ENCODE peak calls at places on chromosomes 16 and 17, in nine cellular contexts. F, Y, M, V, O, N, G, Z and D are unnamed samples.
A peak's percentile ranks its signal among the peaks of the same experiment; 100 is the strongest.

GRCh38 chr17:29617125-29617480 is 5.6 kb downstream of the CORO6 start:
- DNase-seq in F (peak; percentile 91), Y (peak; percentile 85), M (peak; percentile 68), V (no peak), O (no peak), N (no peak), G (peak; percentile 66), Z (peak; percentile 84), D (peak; percentile 63)

GRCh38 chr16:15604460-15605390 is 38.2 kb downstream of the MARF1 start:
- DNase-seq in F (no peak), Y (no peak), M (no peak), V (no peak), O (no peak), N (no peak), G (no peak), Z (no peak), D (no peak)

GRCh38 chr16:66687906-66688625 is 8.5 kb downstream of the CMTM4 start:
- DNase-seq in F (no peak), Y (no peak), M (no peak), V (no peak), O (no peak), N (no peak), G (no peak), Z (no peak), D (no peak)

GRCh38 chr16:88072571-88073001 is 121.4 kb downstream of the BANP start:
- DNase-seq in F (no peak), Y (no peak), M (no peak), V (no peak), O (no peak), N (no peak), G (no peak), Z (no peak), D (no peak)

GRCh38 chr16:87376660-87377059 is 6.9 kb downstream of the FBXO31 start:
- DNase-seq in F (no peak), Y (no peak), M (no peak), V (no peak), O (no peak), N (no peak), G (no peak), Z (no peak), D (no peak)

GRCh38 chr16:56675685-56676210 is 6.1 kb downstream of the MT1H start:
- DNase-seq in F (no peak), Y (no peak), M (no peak), V (no peak), O (no peak), N (no peak), G (no peak), Z (peak; percentile 17), D (no peak)

GRCh38 chr17:8466466-8466865 is 30.8 kb downstream of the NDEL1 start:
- DNase-seq in F (no peak), Y (no peak), M (no peak), V (no peak), O (no peak), N (no peak), G (no peak), Z (no peak), D (no peak)

GRCh38 chr16:1014771-1015495 is 33.4 kb downstream of the SOX8 start:
- DNase-seq in F (no peak), Y (no peak), M (peak; percentile 39), V (no peak), O (no peak), N (peak; percentile 40), G (no peak), Z (no peak), D (no peak)

GRCh38 chr17:62627219-62627903 is at the start of gene MRC2:
- DNase-seq in F (no peak), Y (no peak), M (peak; percentile 74), V (peak; percentile 56), O (peak; percentile 48), N (no peak), G (no peak), Z (no peak), D (peak; percentile 30)

GRCh38 chr16:976389-976931 is 5.1 kb upstream of the SOX8 start:
- DNase-seq in F (no peak), Y (no peak), M (no peak), V (no peak), O (no peak), N (no peak), G (no peak), Z (no peak), D (no peak)

GRCh38 chr16:69644790-69645189 is 79.0 kb downstream of the NFAT5 start:
- DNase-seq in F (no peak), Y (no peak), M (no peak), V (no peak), O (no peak), N (no peak), G (no peak), Z (no peak), D (no peak)

GRCh38 chr16:50628156-50628802 is 52.8 kb downstream of the SNX20 start:
- DNase-seq in F (no peak), Y (no peak), M (no peak), V (no peak), O (no peak), N (no peak), G (no peak), Z (no peak), D (no peak)

GRCh38 chr16:23491490-23492391 is 18.6 kb downstream of the GGA2 start:
- DNase-seq in F (no peak), Y (no peak), M (no peak), V (no peak), O (no peak), N (no peak), G (no peak), Z (no peak), D (peak; percentile 47)

GRCh38 chr17:78253946-78254672 is 22.7 kb downstream of the TMEM235 start:
- DNase-seq in F (peak; percentile 88), Y (peak; percentile 75), M (peak; percentile 94), V (peak; percentile 90), O (peak; percentile 47), N (peak; percentile 73), G (peak; percentile 80), Z (peak; percentile 71), D (peak; percentile 77)

GRCh38 chr16:85631802-85632393 is 18.8 kb downstream of the GSE1 start:
- DNase-seq in F (no peak), Y (no peak), M (no peak), V (no peak), O (no peak), N (no peak), G (no peak), Z (no peak), D (no peak)

GRCh38 chr17:45333702-45334092 is 16.9 kb upstream of the MAP3K14 start:
- DNase-seq in F (no peak), Y (no peak), M (no peak), V (no peak), O (no peak), N (no peak), G (peak; percentile 34), Z (no peak), D (no peak)
- H3K4me1 ChIP-seq in F (peaks cover 31% of the 10 kb centered on the region), Y (no peaks in the 10 kb centered on the region), M (no peaks in the 10 kb centered on the region), V (peaks cover 2% of the 10 kb centered on the region), O (peaks cover 9% of the 10 kb centered on the region), N (peaks cover 4% of the 10 kb centered on the region), G (no peaks in the 10 kb centered on the region), Z (no peaks in the 10 kb centered on the region), D (no peaks in the 10 kb centered on the region)

DNA sequence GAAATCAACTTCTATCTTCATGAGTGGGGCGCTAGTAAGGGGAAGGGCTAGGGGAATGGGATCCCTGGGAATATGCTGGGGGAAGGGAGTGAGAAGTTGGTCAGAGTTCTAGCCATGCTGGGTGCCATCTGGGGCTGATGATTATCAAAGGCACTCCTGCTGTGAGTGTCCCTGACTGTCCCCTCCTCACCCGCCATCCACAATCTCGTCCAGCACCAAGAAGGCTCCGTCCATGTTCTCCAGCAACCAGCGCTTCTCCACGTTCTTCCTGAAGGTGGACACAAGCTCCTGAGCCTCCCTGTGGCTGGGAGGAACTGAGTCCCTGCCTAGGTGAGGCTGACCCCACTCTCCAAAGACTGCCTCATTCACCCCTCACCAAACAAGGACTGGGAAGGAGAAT is 5.6 kb downstream of the COPZ2 start:
- DNase-seq in F (no peak), Y (no peak), M (no peak), V (no peak), O (no peak), N (no peak), G (no peak), Z (no peak), D (no peak)
- H3K4me1 ChIP-seq in F (no peaks in the 10 kb centered on the region), Y (no peaks in the 10 kb centered on the region), M (peaks cover 5% of the 10 kb centered on the region), V (peaks cover under 1% of the 10 kb centered on the region), O (peaks cover 16% of the 10 kb centered on the region), N (peaks cover 4% of the 10 kb centered on the region), G (peaks cover 1% of the 10 kb centered on the region), Z (peaks cover 5% of the 10 kb centered on the region), D (peaks cover under 1% of the 10 kb centered on the region)

DNA sequence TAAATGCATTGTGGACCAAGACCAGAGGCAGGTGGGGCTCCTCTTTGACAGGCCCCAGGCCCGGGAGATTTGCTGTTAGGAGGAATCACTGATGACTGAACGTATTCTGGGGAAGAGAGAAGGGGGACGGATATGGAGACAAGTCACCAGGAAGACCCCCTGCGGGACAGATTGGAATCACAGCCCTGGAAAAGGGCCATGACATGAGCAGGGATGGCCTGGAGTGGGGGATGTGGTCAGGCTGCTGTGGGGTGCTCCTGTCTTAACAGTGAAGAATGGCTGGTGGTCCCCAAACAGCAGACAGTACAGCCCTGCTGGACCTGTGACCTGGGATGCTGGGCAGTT is 23.7 kb upstream of the MGAT5B start:
- DNase-seq in F (no peak), Y (no peak), M (no peak), V (no peak), O (no peak), N (no peak), G (no peak), Z (no peak), D (no peak)
- H3K4me1 ChIP-seq in F (peaks cover 95% of the 10 kb centered on the region), Y (peaks cover 2% of the 10 kb centered on the region), M (no peaks in the 10 kb centered on the region), V (peaks cover 18% of the 10 kb centered on the region), O (peaks cover 9% of the 10 kb centered on the region), N (no peaks in the 10 kb centered on the region), G (no peaks in the 10 kb centered on the region), Z (peaks cover 8% of the 10 kb centered on the region), D (no peaks in the 10 kb centered on the region)

DNA sequence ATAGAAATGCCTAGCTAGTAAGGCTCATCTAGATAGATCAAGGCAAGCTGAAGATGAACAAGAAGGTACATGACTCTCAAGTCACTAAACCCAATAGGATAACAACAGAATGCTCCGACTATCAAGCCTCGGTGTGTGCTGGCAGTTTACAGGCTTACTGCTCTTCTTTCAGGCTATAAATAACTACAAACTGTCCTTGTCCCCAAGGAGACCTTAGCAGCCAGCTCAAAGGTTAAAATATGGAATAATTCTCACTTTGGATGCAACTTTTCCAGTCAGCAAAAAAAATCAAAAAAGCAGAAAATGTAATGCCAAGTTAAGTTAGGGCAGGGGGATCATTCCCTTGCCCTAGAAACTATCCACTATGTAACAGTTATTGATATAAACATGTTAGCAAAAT is 44.6 kb downstream of the SPOP start:
- DNase-seq in F (no peak), Y (no peak), M (no peak), V (no peak), O (no peak), N (no peak), G (no peak), Z (no peak), D (no peak)
- H3K4me1 ChIP-seq in F (no peaks in the 10 kb centered on the region), Y (peaks cover 4% of the 10 kb centered on the region), M (peaks cover 33% of the 10 kb centered on the region), V (no peaks in the 10 kb centered on the region), O (peaks cover 100% of the 10 kb centered on the region), N (peaks cover 5% of the 10 kb centered on the region), G (no peaks in the 10 kb centered on the region), Z (peaks cover 7% of the 10 kb centered on the region), D (peaks cover 2% of the 10 kb centered on the region)